ENCODE peak calls at places on chromosomes 11 and 22, in four cellular contexts. V is cardiac muscle cell, Y is spleen, C is GM23338. A is an unnamed sample.
A peak's percentile ranks its signal among the peaks of the same experiment; 100 is the strongest.

GRCh38 chr11:20112291-20113146 is 47.8 kb downstream of the DBX1 start:
- DNase-seq in V (no peak), Y (no peak), C (no peak), A (no peak)

GRCh38 chr11:65781152-65781961 is 581 bp upstream of the AP5B1 start:
- DNase-seq in V (peak; percentile 54), Y (peak; percentile 84), C (peak; percentile 82), A (no peak)

GRCh38 chr11:56885182-56885581 is 103.5 kb upstream of the OR5AK2 start:
- DNase-seq in V (peak; percentile 42), Y (no peak), C (peak; percentile 2), A (no peak)

GRCh38 chr22:50301581-50301991 is 5.9 kb downstream of the PLXNB2 start:
- DNase-seq in V (no peak), Y (no peak), C (no peak), A (no peak)

GRCh38 chr11:63609971-63610580 is 4.2 kb downstream of the PLAAT3 start:
- DNase-seq in V (no peak), Y (no peak), C (no peak), A (no peak)

GRCh38 chr11:89052220-89052619 is 13.6 kb downstream of the GRM5 start:
- DNase-seq in V (no peak), Y (no peak), C (no peak), A (no peak)

GRCh38 chr22:45421349-45422057 is 8.0 kb downstream of the RIBC2 start:
- DNase-seq in V (no peak), Y (no peak), C (no peak), A (no peak)

GRCh38 chr22:42797021-42797420 is 60.1 kb downstream of the ARFGAP3 start:
- DNase-seq in V (no peak), Y (no peak), C (no peak), A (no peak)

GRCh38 chr11:82895437-82896091 is 4.7 kb downstream of the PRCP start:
- DNase-seq in V (no peak), Y (no peak), C (no peak), A (peak; percentile 43)

GRCh38 chr22:36879775-36880174 is 19.0 kb downstream of the NCF4 start:
- DNase-seq in V (no peak), Y (no peak), C (no peak), A (no peak)

GRCh38 chr11:111097191-111097590 is 148.3 kb upstream of the POU2AF2 start:
- DNase-seq in V (no peak), Y (no peak), C (peak; percentile 56), A (no peak)

GRCh38 chr22:48663297-48663696 is 1164.4 kb downstream of the BRD1 start:
- DNase-seq in V (no peak), Y (no peak), C (peak; percentile 23), A (no peak)

GRCh38 chr22:17430298-17430900 is 61.1 kb downstream of the CECR2 start:
- DNase-seq in V (no peak), Y (no peak), C (no peak), A (no peak)

GRCh38 chr22:17370036-17370765 is 941 bp downstream of the CECR2 start:
- DNase-seq in V (peak; percentile 58), Y (peak; percentile 73), C (peak; percentile 51), A (peak; percentile 3)

GRCh38 chr11:83602116-83602515 is 315.9 kb upstream of the CCDC90B start:
- DNase-seq in V (no peak), Y (no peak), C (no peak), A (no peak)

GRCh38 chr22:50014655-50015401 is 2.3 kb upstream of the IL17REL start:
- DNase-seq in V (no peak), Y (peak; percentile 70), C (peak; percentile 40), A (no peak)

GRCh38 chr11:113991170-113991569 is 16.3 kb downstream of the HTR3A start:
- DNase-seq in V (peak; percentile 89), Y (no peak), C (peak; percentile 87), A (no peak)

GRCh38 chr22:26610072-26610958 is 7.5 kb downstream of the CRYBB1 start:
- DNase-seq in V (no peak), Y (peak; percentile 74), C (no peak), A (peak; percentile 84)

GRCh38 chr11:70005107-70005818 is 72.9 kb upstream of the ANO1 start:
- DNase-seq in V (no peak), Y (no peak), C (no peak), A (no peak)

GRCh38 chr11:27290261-27290660 is 72.8 kb downstream of the CCDC34 start:
- DNase-seq in V (no peak), Y (no peak), C (no peak), A (no peak)

GRCh38 chr11:9969068-9969467 is 305.2 kb downstream of the SWAP70 start:
- DNase-seq in V (no peak), Y (no peak), C (no peak), A (no peak)

GRCh38 chr11:2313051-2313951 is 11.5 kb downstream of the TSPAN32 start:
- DNase-seq in V (no peak), Y (peak; percentile 61), C (no peak), A (no peak)

GRCh38 chr11:34721646-34722045 is 100.8 kb downstream of the EHF start:
- DNase-seq in V (no peak), Y (no peak), C (no peak), A (no peak)

GRCh38 chr22:50576070-50576469 is 2.2 kb downstream of the CPT1B start:
- DNase-seq in V (peak; percentile 60), Y (no peak), C (peak; percentile 78), A (no peak)

GRCh38 chr11:29087404-29087803 is 929.4 kb downstream of the KCNA4 start:
- DNase-seq in V (no peak), Y (no peak), C (no peak), A (no peak)

GRCh38 chr11:18383388-18384156 is 10.8 kb upstream of the LDHA start:
- DNase-seq in V (peak; percentile 69), Y (peak; percentile 87), C (peak; percentile 32), A (peak; percentile 66)

GRCh38 chr11:127136438-127136837 is 135.9 kb upstream of the KIRREL3 start:
- DNase-seq in V (no peak), Y (no peak), C (peak; percentile 22), A (no peak)

GRCh38 chr11:3775761-3776406 is 21.5 kb downstream of the NUP98 start:
- DNase-seq in V (no peak), Y (no peak), C (no peak), A (no peak)

GRCh38 chr11:40130427-40130826 is 1329.0 kb downstream of the LRRC4C start:
- DNase-seq in V (peak; percentile 11), Y (no peak), C (peak; percentile 42), A (no peak)
- TF ChIP-seq CTCF in V (no peak), Y (no peak), C (peak; percentile 79), A (no peak)

GRCh38 chr11:77049081-77049480 is 14.9 kb downstream of the B3GNT6 start:
- DNase-seq in V (no peak), Y (no peak), C (no peak), A (no peak)

GRCh38 chr11:77044356-77044755 is 10.2 kb downstream of the B3GNT6 start:
- DNase-seq in V (no peak), Y (no peak), C (no peak), A (no peak)

GRCh38 chr11:77047007-77047927 is 13.1 kb downstream of the B3GNT6 start:
- DNase-seq in V (peak; percentile 89), Y (no peak), C (peak; percentile 97), A (peak; percentile 55)

GRCh38 chr11:77044886-77045285 is 10.7 kb downstream of the B3GNT6 start:
- DNase-seq in V (no peak), Y (no peak), C (no peak), A (no peak)

GRCh38 chr11:77046060-77046501 is 11.9 kb downstream of the B3GNT6 start:
- DNase-seq in V (peak; percentile 63), Y (no peak), C (peak; percentile 84), A (peak; percentile 61)
- H3K4me3 ChIP-seq in V (no peak overlapping the region), Y (peak overlapping the region; percentile 8), C (peak overlapping the region; percentile 48), A (no peak overlapping the region)

GRCh38 chr22:27851974-27852713 is 50.6 kb upstream of the MN1 start:
- DNase-seq in V (no peak), Y (no peak), C (no peak), A (no peak)
- H3K36me3 ChIP-seq in V (peaks cover 59% of the 10 kb centered on the region), Y (peaks cover 3% of the 10 kb centered on the region), C (peaks cover 23% of the 10 kb centered on the region), A (peaks cover 28% of the 10 kb centered on the region)

GRCh38 chr11:85236211-85236610 is 390.9 kb downstream of the DLG2 start:
- DNase-seq in V (no peak), Y (no peak), C (peak; percentile 8), A (no peak)

GRCh38 chr11:85232559-85232958 is 394.6 kb downstream of the DLG2 start:
- DNase-seq in V (no peak), Y (no peak), C (no peak), A (no peak)
- TF ChIP-seq CTCF in V (no peak), Y (no peak), C (no peak), A (no peak)

GRCh38 chr11:44729065-44729464 is 2.3 kb downstream of the TSPAN18 start:
- DNase-seq in V (no peak), Y (no peak), C (peak; percentile 78), A (no peak)
- H3K4me3 ChIP-seq in V (peak overlapping the region; percentile 99), Y (no peak overlapping the region), C (peak overlapping the region; percentile 81), A (no peak overlapping the region)

GRCh38 chr11:36405585-36406367 is 104.3 kb downstream of the TRAF6 start:
- DNase-seq in V (no peak), Y (no peak), C (no peak), A (no peak)

GRCh38 chr11:36402568-36403181 is 106.6 kb downstream of the PRR5L start:
- DNase-seq in V (no peak), Y (no peak), C (no peak), A (no peak)

GRCh38 chr11:36404831-36405230 is 105.2 kb downstream of the TRAF6 start:
- DNase-seq in V (no peak), Y (no peak), C (no peak), A (no peak)

GRCh38 chr11:36400768-36401455 is 104.8 kb downstream of the PRR5L start:
- DNase-seq in V (no peak), Y (peak; percentile 86), C (no peak), A (no peak)

GRCh38 chr11:36403661-36404060 is 106.4 kb downstream of the TRAF6 start:
- DNase-seq in V (no peak), Y (no peak), C (no peak), A (no peak)
- H3K36me3 ChIP-seq in V (no peaks in the 10 kb centered on the region), Y (no peaks in the 10 kb centered on the region), C (no peaks in the 10 kb centered on the region), A (no peaks in the 10 kb centered on the region)

GRCh38 chr11:79173615-79174014 is 267.2 kb downstream of the TENM4 start:
- DNase-seq in V (peak; percentile 28), Y (no peak), C (peak; percentile 2), A (no peak)
- TF ChIP-seq CTCF in V (no peak), Y (no peak), C (no peak), A (no peak)

GRCh38 chr11:67366546-67366945 is 6.9 kb downstream of the CLCF1 start:
- DNase-seq in V (no peak), Y (no peak), C (no peak), A (no peak)

GRCh38 chr11:67368621-67369020 is 4.8 kb downstream of the CLCF1 start:
- DNase-seq in V (no peak), Y (no peak), C (no peak), A (no peak)

GRCh38 chr11:67367836-67368227 is 5.6 kb downstream of the CLCF1 start:
- DNase-seq in V (no peak), Y (no peak), C (no peak), A (no peak)

GRCh38 chr11:67365756-67366384 is 7.5 kb downstream of the CLCF1 start:
- DNase-seq in V (no peak), Y (no peak), C (no peak), A (no peak)

GRCh38 chr11:67367014-67367835 is 6.2 kb downstream of the CLCF1 start:
- DNase-seq in V (no peak), Y (peak; percentile 85), C (no peak), A (no peak)
- H3K4me3 ChIP-seq in V (no peak overlapping the region), Y (no peak overlapping the region), C (no peak overlapping the region), A (no peak overlapping the region)

GRCh38 chr11:90323289-90323688 is 100.4 kb upstream of the CHORDC1 start:
- DNase-seq in V (no peak), Y (no peak), C (no peak), A (no peak)
- H3K36me3 ChIP-seq in V (no peaks in the 10 kb centered on the region), Y (no peaks in the 10 kb centered on the region), C (no peaks in the 10 kb centered on the region), A (no peaks in the 10 kb centered on the region)

A was measured in GM06990.